ENCODE peak calls at places on chromosomes 2 and 18, in eight cellular contexts. Y, O, L, N, Q, H, I and G are unnamed samples.

GRCh38 chr2:102112692-102113665 is 29.6 kb upstream of the IL1R1 start:
- DNase-seq in Y (no peak), I (peak; percentile 39), Q (no peak), N (no peak), L (no peak), O (no peak), H (no peak), G (no peak)

GRCh38 chr18:77086034-77086433 is 46.5 kb downstream of the MBP start:
- DNase-seq in H (no peak), Q (no peak), L (no peak), N (no peak), I (peak; percentile 79), Y (no peak), O (no peak), G (peak; percentile 7)

GRCh38 chr2:151339168-151339567 is 18.2 kb upstream of the TNFAIP6 start:
- DNase-seq in H (no peak), I (no peak), L (no peak), Y (no peak), Q (no peak), O (no peak), N (no peak), G (no peak)

GRCh38 chr2:68739261-68740183 is 4.9 kb downstream of the ARHGAP25 start:
- DNase-seq in H (no peak), Y (no peak), O (no peak), I (no peak), Q (no peak), L (no peak), N (no peak), G (no peak)

GRCh38 chr2:48109491-48110204 is 203.3 kb upstream of the FBXO11 start:
- DNase-seq in H (no peak), N (no peak), L (no peak), Q (no peak), I (no peak), Y (no peak), O (no peak), G (no peak)

GRCh38 chr2:212173771-212174510 is 364.7 kb downstream of the ERBB4 start:
- DNase-seq in Q (no peak), L (no peak), H (no peak), N (no peak), I (no peak), Y (no peak), O (no peak), G (no peak)

GRCh38 chr2:143674055-143674454 is 544.8 kb downstream of the ARHGAP15 start:
- DNase-seq in N (no peak), Y (no peak), O (no peak), Q (no peak), I (no peak), H (no peak), L (no peak), G (no peak)

GRCh38 chr2:98027955-98028593 is 32.3 kb upstream of the TMEM131 start:
- DNase-seq in I (peak; percentile 19), L (no peak), H (peak; percentile 25), Y (no peak), Q (no peak), N (no peak), O (no peak), G (no peak)

GRCh38 chr2:96626553-96626942 is 11.6 kb downstream of the KANSL3 start:
- DNase-seq in O (no peak), H (no peak), N (no peak), Y (no peak), I (no peak), L (no peak), Q (no peak), G (no peak)

GRCh38 chr2:186515376-186515775 is 29.3 kb downstream of the ZC3H15 start:
- DNase-seq in N (no peak), L (no peak), Q (no peak), I (no peak), Y (no peak), H (no peak), O (no peak), G (no peak)

GRCh38 chr2:8388779-8389178 is 293.1 kb upstream of the ID2 start:
- DNase-seq in Q (no peak), L (no peak), I (no peak), O (no peak), H (no peak), N (no peak), Y (no peak), G (no peak)

GRCh38 chr2:26495705-26496271 is 17.9 kb upstream of the OTOF start:
- DNase-seq in O (no peak), I (no peak), H (no peak), Q (no peak), Y (no peak), N (no peak), L (no peak), G (no peak)

GRCh38 chr2:227347117-227347516 is 22.1 kb downstream of the MFF start:
- DNase-seq in L (no peak), Y (no peak), Q (no peak), N (no peak), O (no peak), I (no peak), H (no peak), G (no peak)

GRCh38 chr2:112547333-112547732 is 5.1 kb downstream of the POLR1B start:
- DNase-seq in L (no peak), O (no peak), H (no peak), Y (no peak), I (no peak), Q (no peak), N (no peak), G (no peak)

GRCh38 chr2:239382384-239382880 is 18.4 kb downstream of the HDAC4 start:
- DNase-seq in H (no peak), Y (no peak), L (no peak), Q (no peak), I (no peak), O (no peak), N (no peak), G (no peak)

GRCh38 chr18:26747131-26747475 is 118.4 kb downstream of the AQP4 start:
- DNase-seq in N (no peak), H (no peak), Q (no peak), Y (no peak), I (peak; percentile 20), O (no peak), L (no peak), G (no peak)

GRCh38 chr18:78192044-78192443 is 787.6 kb upstream of the SALL3 start:
- DNase-seq in N (no peak), H (no peak), I (no peak), O (peak; percentile 77), Q (peak; percentile 79), L (no peak), Y (no peak), G (no peak)

GRCh38 chr2:96102596-96103387 is 13.6 kb downstream of the ADRA2B start:
- DNase-seq in L (no peak), I (no peak), Q (no peak), H (no peak), O (no peak), N (no peak), Y (no peak), G (peak; percentile 75)

GRCh38 chr2:84741182-84741822 is 139.6 kb downstream of the TRABD2A start:
- DNase-seq in I (peak; percentile 38), H (peak; percentile 23), Q (no peak), L (no peak), Y (peak; percentile 59), O (no peak), N (peak; percentile 13), G (no peak)

GRCh38 chr2:233051241-233052149 is 8.6 kb upstream of the INPP5D start:
- DNase-seq in Y (no peak), I (no peak), N (no peak), H (no peak), L (no peak), O (no peak), Q (no peak), G (peak; percentile 92)

GRCh38 chr18:79579807-79580480 is 99.7 kb upstream of the CTDP1 start:
- DNase-seq in N (no peak), H (no peak), Y (no peak), L (no peak), O (no peak), Q (no peak), I (no peak), G (peak; percentile 65)

GRCh38 chr2:179129574-179130238 is 79.8 kb upstream of the CCDC141 start:
- DNase-seq in I (peak; percentile 18), H (no peak), N (peak; percentile 23), O (no peak), Q (peak; percentile 40), Y (no peak), L (no peak), G (no peak)

GRCh38 chr2:196902828-196903227 is 23.7 kb downstream of the PGAP1 start:
- DNase-seq in H (no peak), L (no peak), N (no peak), O (no peak), I (peak; percentile 4), Q (no peak), Y (no peak), G (no peak)